ENCODE peak calls at places on chromosomes 12 and 14, in nine cellular contexts. R is cardiac muscle cell, A is pancreas, E is astrocyte of the spinal cord, J is Peyer's patch, M is prostate gland, Y is HFF-Myc, L is GM23338, S is H1. T is an unnamed sample.

GRCh38 chr14:21197418-21198205 is 41.7 kb upstream of the OR5AU1 start:
- DNase-seq in R (no peak), A (no peak), E (peak; percentile 25), J (no peak), M (no peak), Y (no peak), L (no peak), S (no peak), T (no peak)

GRCh38 chr12:74665690-74666089 is 128.1 kb downstream of the ATXN7L3B start:
- DNase-seq in R (no peak), A (no peak), E (no peak), J (no peak), M (no peak), Y (no peak), L (no peak), S (no peak), T (no peak)

GRCh38 chr14:52354257-52354656 is 40.1 kb downstream of the PTGER2 start:
- DNase-seq in R (no peak), A (no peak), E (no peak), J (no peak), M (no peak), Y (no peak), L (no peak), S (no peak), T (no peak)

GRCh38 chr12:57836442-57837375 is 9.8 kb downstream of the CTDSP2 start:
- DNase-seq in R (peak; percentile 66), A (no peak), E (peak; percentile 86), J (peak; percentile 74), M (peak; percentile 38), Y (peak; percentile 74), L (peak; percentile 84), S (no peak), T (peak; percentile 53)

GRCh38 chr14:50622978-50623377 is 45.1 kb downstream of the SAV1 start:
- DNase-seq in R (no peak), A (no peak), E (no peak), J (no peak), M (no peak), Y (no peak), L (no peak), S (no peak), T (no peak)

GRCh38 chr12:37548266-37548805 is 768.2 kb upstream of the ALG10B start:
- DNase-seq in R (no peak), A (no peak), E (no peak), J (no peak), M (no peak), Y (no peak), L (no peak), S (no peak), T (no peak)

GRCh38 chr12:49198431-49199155 is 9.7 kb upstream of the TUBA1A start:
- DNase-seq in R (no peak), A (no peak), E (peak; percentile 94), J (no peak), M (no peak), Y (peak; percentile 94), L (peak; percentile 63), S (no peak), T (peak; percentile 35)

GRCh38 chr12:53938276-53939140 is at the start of gene HOXC13:
- DNase-seq in R (peak; percentile 55), A (peak; percentile 78), E (no peak), J (no peak), M (peak; percentile 14), Y (peak; percentile 14), L (peak; percentile 99), S (peak; percentile 92), T (peak; percentile 70)

GRCh38 chr12:96257550-96258392 is 63.6 kb downstream of the ELK3 start:
- DNase-seq in R (no peak), A (no peak), E (no peak), J (no peak), M (no peak), Y (no peak), L (no peak), S (no peak), T (no peak)

GRCh38 chr14:50972734-50973133 is 28.5 kb upstream of the PYGL start:
- DNase-seq in R (no peak), A (no peak), E (no peak), J (no peak), M (no peak), Y (no peak), L (no peak), S (no peak), T (no peak)

GRCh38 chr14:38412654-38413053 is 156.8 kb upstream of the CLEC14A start:
- DNase-seq in R (no peak), A (no peak), E (no peak), J (no peak), M (no peak), Y (no peak), L (no peak), S (no peak), T (no peak)

GRCh38 chr12:69329669-69330428 is 18.3 kb upstream of the LYZ start:
- DNase-seq in R (no peak), A (no peak), E (no peak), J (no peak), M (no peak), Y (no peak), L (no peak), S (no peak), T (no peak)

GRCh38 chr14:100900837-100901390 is 2.6 kb downstream of the RTL1 start:
- DNase-seq in R (peak; percentile 74), A (peak; percentile 52), E (no peak), J (no peak), M (peak; percentile 28), Y (no peak), L (peak; percentile 80), S (no peak), T (peak; percentile 33)

GRCh38 chr12:77943466-77943865 is 112.8 kb downstream of the NAV3 start:
- DNase-seq in R (no peak), A (no peak), E (peak; percentile 66), J (no peak), M (peak; percentile 15), Y (no peak), L (no peak), S (no peak), T (peak; percentile 96)

GRCh38 chr12:122244565-122245371 is 18.9 kb upstream of the DIABLO start:
- DNase-seq in R (no peak), A (no peak), E (no peak), J (no peak), M (no peak), Y (no peak), L (no peak), S (no peak), T (no peak)

GRCh38 chr12:122250047-122250446 is 16.2 kb downstream of the VPS33A start:
- DNase-seq in R (no peak), A (no peak), E (no peak), J (no peak), M (no peak), Y (no peak), L (no peak), S (no peak), T (no peak)

GRCh38 chr12:122250536-122250935 is 15.8 kb downstream of the VPS33A start:
- DNase-seq in R (no peak), A (no peak), E (no peak), J (no peak), M (no peak), Y (no peak), L (no peak), S (no peak), T (no peak)

GRCh38 chr12:122243965-122244364 is 18.1 kb upstream of the DIABLO start:
- DNase-seq in R (no peak), A (no peak), E (no peak), J (no peak), M (no peak), Y (no peak), L (no peak), S (no peak), T (no peak)

DNA sequence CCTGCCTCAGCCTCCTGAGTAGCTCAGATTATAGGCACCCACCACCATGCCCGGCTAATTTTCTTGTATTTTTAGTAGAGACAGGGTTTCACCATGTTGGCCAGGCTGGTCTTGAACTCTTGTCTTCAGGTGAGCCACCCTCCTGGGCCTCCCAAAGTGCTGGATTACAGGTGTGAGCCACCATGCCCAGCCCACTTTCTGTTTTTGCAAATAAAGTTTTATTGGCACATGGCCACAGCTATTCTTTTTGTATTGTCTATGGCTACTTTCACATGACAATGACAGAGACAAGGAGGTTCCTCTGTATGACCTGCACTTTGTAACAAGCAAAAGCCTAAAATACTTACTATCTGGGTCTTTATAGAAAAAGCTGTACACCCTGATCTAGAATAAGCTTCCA is 19.7 kb upstream of the DIABLO start:
- DNase-seq in R (no peak), A (no peak), E (no peak), J (no peak), M (no peak), Y (no peak), L (no peak), S (no peak), T (no peak)
- H3K4me3 ChIP-seq in R (no peak overlapping the region), A (no peak overlapping the region), E (no peak overlapping the region), J (no peak overlapping the region), M (no peak overlapping the region), Y (no peak overlapping the region), L (no peak overlapping the region), S (no peak overlapping the region), T (no peak overlapping the region)

DNA sequence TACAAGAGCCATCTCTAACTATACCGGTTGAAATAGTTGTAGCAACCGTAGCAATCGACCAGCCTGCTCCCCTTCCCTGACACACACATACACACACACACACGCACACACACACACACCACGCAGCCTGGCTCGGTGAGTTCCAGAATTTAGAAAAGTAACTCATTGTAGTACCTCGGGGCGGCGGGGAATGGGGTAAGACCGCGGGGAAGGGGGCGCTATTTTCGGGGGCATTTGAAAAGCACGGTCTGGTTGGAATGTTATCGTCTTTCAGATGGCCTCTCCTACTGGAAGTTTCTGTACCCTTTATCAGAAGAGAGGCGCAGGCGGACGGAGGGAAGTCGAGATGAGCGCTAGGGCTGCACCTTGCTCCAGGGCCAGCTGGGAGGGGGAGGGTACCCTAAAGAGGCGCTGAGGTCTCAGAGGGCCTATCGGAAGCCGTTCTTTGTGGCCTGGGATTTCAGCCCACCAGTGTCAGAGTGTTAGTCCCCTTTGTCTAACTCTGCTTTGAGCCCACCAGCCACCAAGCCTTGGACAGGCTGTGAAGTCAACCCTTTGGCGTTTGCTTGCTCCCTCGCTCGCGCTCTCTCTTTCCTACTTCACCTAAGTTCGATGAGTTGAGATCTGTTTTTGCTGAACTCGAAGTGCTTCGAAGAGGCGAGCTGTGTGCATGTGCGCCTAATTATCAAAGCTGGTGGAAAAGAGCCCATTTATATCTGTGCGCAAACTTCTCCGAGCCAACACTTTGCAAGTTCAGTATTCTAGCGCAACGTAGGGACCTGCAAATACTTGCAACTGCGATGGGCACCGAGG is 844 bp downstream of the COL2A1 start:
- DNase-seq in R (peak; percentile 45), A (no peak), E (peak; percentile 3), J (no peak), M (no peak), Y (no peak), L (peak; percentile 64), S (no peak), T (peak; percentile 24)
- TF ChIP-seq CTCF in R (peak; percentile 3), A (no peak), E (no peak), J (no peak), M (no peak), Y (no peak), L (peak; percentile 35), S (peak; percentile 5), T (no peak)

GRCh38 chr14:105481886-105482454 is 4.7 kb upstream of the CRIP1 start:
- DNase-seq in R (no peak), A (peak; percentile 97), E (peak; percentile 97), J (peak; percentile 95), M (peak; percentile 89), Y (peak; percentile 96), L (peak; percentile 95), S (no peak), T (peak; percentile 97)
- H3K4me3 ChIP-seq in R (no peak overlapping the region), A (no peak overlapping the region), E (no peak overlapping the region), J (peak overlapping the region; percentile 38), M (peak overlapping the region; percentile 18), Y (peak overlapping the region; percentile 18), L (peak overlapping the region; percentile 42), S (peak overlapping the region; percentile 14), T (no peak overlapping the region)

GRCh38 chr12:98644712-98645571 is at the start of the genes APAF1 and IKBIP:
- DNase-seq in R (peak; percentile 97), A (peak; percentile 97), E (peak; percentile 98), J (peak; percentile 98), M (peak; percentile 98), Y (peak; percentile 80), L (peak; percentile 96), S (peak; percentile 79), T (peak; percentile 98)
- TF ChIP-seq CTCF in R (no peak), A (no peak), E (peak; percentile 16), J (no peak), M (no peak), Y (no peak), L (peak; percentile 2), S (no peak), T (no peak)

T was measured in epithelial cell of esophagus.